ENCODE peak calls at places on chromosome 12, in seven cellular contexts. N is fibroblast of lung, X is IMR-90, W is A549, I is AG04450, K is epithelial cell of esophagus, Q is RWPE2. A is an unnamed sample.

GRCh38 chr12:100234166-100234565 is 32.7 kb downstream of the DEPDC4 start:
- DNase-seq in N (peak; percentile 51), I (peak; percentile 2), W (no peak), X (peak; percentile 69), Q (no peak), K (peak; percentile 61), A (peak; percentile 63)

GRCh38 chr12:126681676-126682075 is 1585.3 kb upstream of the TMEM132C start:
- DNase-seq in I (no peak), W (no peak), X (no peak), K (no peak), Q (no peak), N (peak; percentile 19), A (no peak)

GRCh38 chr12:6336859-6337744 is 4.8 kb downstream of the TNFRSF1A start:
- DNase-seq in Q (no peak), K (no peak), X (no peak), W (no peak), N (no peak), I (no peak), A (peak; percentile 61)

GRCh38 chr12:31849090-31849687 is 110.0 kb upstream of the RESF1 start:
- DNase-seq in N (peak; percentile 22), W (peak; percentile 67), K (peak; percentile 14), I (no peak), Q (no peak), X (peak; percentile 9), A (peak; percentile 57)

GRCh38 chr12:96302706-96303310 is 97.4 kb downstream of the CDK17 start:
- DNase-seq in X (no peak), Q (no peak), I (no peak), W (no peak), N (no peak), K (no peak), A (no peak)

GRCh38 chr12:121893901-121894540 is 5.4 kb downstream of the PSMD9 start:
- DNase-seq in I (peak; percentile 50), K (peak; percentile 85), Q (no peak), N (peak; percentile 67), W (peak; percentile 63), X (peak; percentile 77), A (peak; percentile 66)

GRCh38 chr12:123939716-123940626 is 32.7 kb downstream of the CCDC92 start:
- DNase-seq in I (no peak), Q (no peak), N (no peak), K (no peak), X (no peak), W (no peak), A (no peak)

GRCh38 chr12:70581199-70581598 is 56.0 kb downstream of the PTPRB start:
- DNase-seq in K (no peak), X (no peak), I (no peak), W (no peak), Q (no peak), N (no peak), A (no peak)

GRCh38 chr12:80188566-80188965 is 89.2 kb downstream of the OTOGL start:
- DNase-seq in N (peak; percentile 8), I (no peak), K (no peak), W (no peak), X (peak; percentile 49), Q (no peak), A (peak; percentile 74)

GRCh38 chr12:114703060-114703493 is 19.1 kb upstream of the TBX3 start:
- DNase-seq in K (no peak), N (no peak), I (no peak), Q (no peak), X (no peak), W (no peak), A (no peak)

GRCh38 chr12:30988887-30989286 is 62.3 kb downstream of the TSPAN11 start:
- DNase-seq in K (no peak), I (no peak), W (no peak), Q (no peak), N (no peak), X (no peak), A (no peak)

GRCh38 chr12:130198663-130199060 is 36.4 kb downstream of the FZD10 start:
- DNase-seq in N (no peak), X (no peak), K (no peak), I (no peak), W (no peak), Q (no peak), A (no peak)

GRCh38 chr12:130200445-130200844 is 38.2 kb downstream of the FZD10 start:
- DNase-seq in Q (no peak), N (no peak), I (no peak), X (no peak), K (no peak), W (no peak), A (no peak)

GRCh38 chr12:130196827-130197226 is 34.6 kb downstream of the FZD10 start:
- DNase-seq in W (no peak), K (no peak), Q (no peak), I (no peak), N (no peak), X (no peak), A (no peak)

GRCh38 chr12:130199536-130200390 is 37.5 kb downstream of the FZD10 start:
- DNase-seq in Q (no peak), W (no peak), X (no peak), I (no peak), N (no peak), K (no peak), A (no peak)

DNA sequence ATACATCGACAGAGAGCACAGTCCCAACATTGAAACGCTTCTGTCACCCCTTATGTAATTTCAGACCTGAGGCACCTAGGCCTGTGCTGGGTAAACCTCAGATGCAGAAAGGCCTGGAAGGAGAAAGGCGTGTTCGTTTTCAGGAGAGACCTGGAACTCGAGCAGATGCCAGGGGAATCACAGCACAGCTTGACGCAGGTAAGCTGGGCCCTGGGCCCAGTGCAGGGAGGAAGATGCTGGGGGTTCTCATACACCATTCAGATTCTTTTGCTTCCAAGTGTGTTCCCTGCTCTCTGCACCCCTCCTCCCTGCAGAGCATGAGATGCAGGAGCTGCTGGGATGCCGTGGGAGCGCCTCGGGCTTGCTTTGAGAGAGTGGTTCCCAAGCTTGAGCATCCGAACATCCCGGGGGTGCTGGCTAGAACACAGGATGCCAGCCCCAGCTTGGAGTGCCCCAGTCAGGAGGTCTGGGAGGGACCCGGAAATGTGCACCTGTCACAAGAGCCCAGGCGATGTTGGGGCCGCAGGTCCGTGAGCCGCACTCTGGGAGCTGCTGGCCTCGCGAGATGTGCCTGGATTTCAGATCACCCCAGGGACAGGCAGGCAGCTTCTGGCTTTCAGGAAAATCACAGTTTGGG is 35.9 kb downstream of the FZD10 start:
- DNase-seq in Q (no peak), I (no peak), N (no peak), K (no peak), W (no peak), X (no peak), A (no peak)
- TF ChIP-seq CTCF in Q (no peak), I (no peak), N (no peak), K (no peak), W (no peak), X (no peak), A (no peak)

GRCh38 chr12:26227376-26227775 is 32.0 kb downstream of the SSPN start:
- DNase-seq in I (no peak), X (no peak), N (no peak), K (no peak), W (no peak), Q (no peak), A (no peak)

GRCh38 chr12:26229910-26230309 is 34.5 kb downstream of the SSPN start:
- DNase-seq in K (no peak), X (no peak), N (no peak), Q (no peak), W (no peak), I (no peak), A (peak; percentile 53)

GRCh38 chr12:26226629-26227375 is 31.4 kb downstream of the SSPN start:
- DNase-seq in X (no peak), W (no peak), Q (no peak), N (peak; percentile 64), K (peak; percentile 68), I (no peak), A (no peak)

GRCh38 chr12:26224657-26225056 is 29.3 kb downstream of the SSPN start:
- DNase-seq in W (no peak), I (no peak), N (no peak), K (no peak), Q (no peak), X (no peak), A (no peak)

DNA sequence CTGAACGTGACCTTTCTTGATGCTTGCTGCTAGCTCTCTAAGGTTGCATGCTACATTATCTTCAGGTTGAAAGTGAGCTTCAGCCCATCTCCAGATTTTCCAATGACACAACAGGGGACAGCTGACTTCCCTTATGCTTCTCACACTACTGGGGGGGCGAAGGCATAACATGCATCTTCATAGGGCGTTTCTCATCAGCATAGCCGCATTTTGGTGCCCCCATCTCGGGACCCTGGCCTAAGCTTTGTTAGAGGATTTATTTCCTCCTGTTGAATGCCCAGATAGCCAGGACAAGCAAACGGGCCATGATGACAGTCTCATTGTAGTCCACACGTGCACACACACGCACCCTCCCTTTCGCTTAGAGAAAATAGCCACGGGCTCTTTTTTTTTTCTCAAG is 30.7 kb downstream of the SSPN start:
- DNase-seq in K (no peak), N (no peak), X (no peak), I (no peak), Q (no peak), W (no peak), A (no peak)
- H3K4me3 ChIP-seq in K (no peak overlapping the region), N (no peak overlapping the region), X (no peak overlapping the region), I (no peak overlapping the region), Q (no peak overlapping the region), W (no peak overlapping the region), A (no peak overlapping the region)

GRCh38 chr12:116015525-116015924 is 262.0 kb downstream of the MED13L start:
- DNase-seq in X (peak; percentile 68), I (no peak), K (peak; percentile 32), N (peak; percentile 57), W (peak; percentile 52), Q (no peak), A (peak; percentile 70)
- TF ChIP-seq CTCF in X (peak; percentile 70), I (peak; percentile 76), K (peak; percentile 43), N (peak; percentile 61), W (peak; percentile 79), Q (peak; percentile 73), A (peak; percentile 68)

GRCh38 chr12:49294804-49295086 is 202 bp upstream of the PRPH start:
- DNase-seq in X (no peak), K (no peak), W (no peak), I (no peak), Q (no peak), N (no peak), A (no peak)

GRCh38 chr12:49296034-49296835 is 1.3 kb downstream of the PRPH start:
- DNase-seq in Q (peak; percentile 42), I (no peak), K (peak; percentile 53), N (no peak), W (peak; percentile 69), X (no peak), A (peak; percentile 19)

GRCh38 chr12:49294086-49294803 is 702 bp upstream of the PRPH start:
- DNase-seq in W (no peak), X (no peak), I (no peak), Q (no peak), N (no peak), K (no peak), A (no peak)

GRCh38 chr12:49296836-49297694 is 2.1 kb downstream of the PRPH start:
- DNase-seq in W (peak; percentile 90), X (no peak), Q (peak; percentile 76), I (no peak), N (no peak), K (peak; percentile 46), A (no peak)

GRCh38 chr12:49295087-49296001 is at the start of gene PRPH:
- DNase-seq in K (no peak), N (no peak), I (no peak), X (no peak), W (no peak), Q (peak; percentile 53), A (no peak)
- H3K4me3 ChIP-seq in K (no peak within 1 kb of the TSS), N (no peak within 1 kb of the TSS), I (no peak within 1 kb of the TSS), X (no peak within 1 kb of the TSS), W (no peak within 1 kb of the TSS), Q (no peak within 1 kb of the TSS), A (no peak within 1 kb of the TSS)

A was measured in fibroblast of villous mesenchyme.